ENCODE peak calls at places on chromosomes 1 and 21, in four cellular contexts. W, J, A and H are unnamed samples.

GRCh38 chr1:22488319-22488718 is 36.7 kb downstream of the ZBTB40 start:
- DNase-seq in W (no peak), J (no peak), A (no peak), H (no peak)

GRCh38 chr1:167984886-167985489 is 48.1 kb upstream of the MPC2 start:
- DNase-seq in W (no peak), J (no peak), A (no peak), H (peak)

GRCh38 chr1:150549496-150550221 is 451 bp downstream of the ADAMTSL4 start:
- DNase-seq in W (peak), J (no peak), A (no peak), H (no peak)

GRCh38 chr1:27491748-27492700 is 2.1 kb upstream of the WASF2 start:
- DNase-seq in W (peak), J (no peak), A (no peak), H (no peak)

GRCh38 chr1:229237320-229237719 is 33.6 kb upstream of the RAB4A start:
- DNase-seq in W (no peak), J (no peak), A (no peak), H (no peak)

GRCh38 chr1:109802136-109802900 is 38.6 kb upstream of the EPS8L3 start:
- DNase-seq in W (peak), J (no peak), A (peak), H (peak)

GRCh38 chr1:180150982-180151381 is 3.7 kb upstream of the QSOX1 start:
- DNase-seq in W (no peak), J (no peak), A (no peak), H (no peak)

GRCh38 chr1:227437495-227438008 is 119.3 kb upstream of the CDC42BPA start:
- DNase-seq in W (no peak), J (no peak), A (no peak), H (peak)

GRCh38 chr21:41634858-41635257 is 126.9 kb upstream of the TMPRSS2 start:
- DNase-seq in W (no peak), J (no peak), A (no peak), H (no peak)

GRCh38 chr1:30724175-30724574 is 790 bp upstream of the MATN1 start:
- DNase-seq in W (no peak), J (no peak), A (no peak), H (no peak)

GRCh38 chr1:199113265-199113869 is 474.5 kb downstream of the PTPRC start:
- DNase-seq in W (no peak), J (peak), A (peak), H (peak)

GRCh38 chr1:206082831-206083695 is 30.1 kb downstream of the RHEX start:
- DNase-seq in W (no peak), J (no peak), A (no peak), H (no peak)

GRCh38 chr1:39453603-39454002 is 37.8 kb upstream of the BMP8A start:
- DNase-seq in W (peak), J (no peak), A (no peak), H (no peak)

GRCh38 chr1:172003766-172004530 is 162.7 kb downstream of the DNM3 start:
- DNase-seq in W (no peak), J (no peak), A (no peak), H (no peak)

GRCh38 chr1:238648296-238648695 is 738.1 kb upstream of the CHRM3 start:
- DNase-seq in W (no peak), J (no peak), A (no peak), H (no peak)

GRCh38 chr1:67586596-67586995 is 98.4 kb upstream of the GADD45A start:
- DNase-seq in W (no peak), J (no peak), A (no peak), H (no peak)

GRCh38 chr1:45250544-45250943 is 44.1 kb upstream of the ZSWIM5 start:
- DNase-seq in W (no peak), J (no peak), A (no peak), H (no peak)

GRCh38 chr1:152886758-152887409 is 8.8 kb downstream of the SMCP start:
- DNase-seq in W (no peak), J (no peak), A (no peak), H (no peak)

GRCh38 chr1:41479000-41479807 is 5.3 kb downstream of the EDN2 start:
- DNase-seq in W (peak), J (no peak), A (no peak), H (no peak)

GRCh38 chr21:36698160-36699025 is 522 bp upstream of the SIM2 start:
- DNase-seq in W (no peak), J (peak), A (no peak), H (no peak)

GRCh38 chr1:10599194-10599861 is 124.6 kb downstream of the PEX14 start:
- DNase-seq in W (no peak), J (no peak), A (no peak), H (no peak)